ENCODE peak calls at places on chromosomes 11 and 22, in ten cellular contexts. F, G, X, E, M, Q, P, S, H and C are unnamed samples.

GRCh38 chr22:32199961-32200360 is 4.9 kb downstream of the RFPL2 start:
- DNase-seq in X (no peak), H (no peak), Q (no peak), E (no peak), F (no peak), S (no peak), M (no peak), G (no peak), P (no peak), C (no peak)

GRCh38 chr22:37187891-37188761 is at the start of gene C1QTNF6:
- DNase-seq in M (no peak), Q (no peak), F (peak), X (peak), E (peak), P (peak), G (peak), H (no peak), S (peak), C (no peak)

GRCh38 chr22:44537016-44537936 is 39.2 kb upstream of the RTL6 start:
- DNase-seq in H (no peak), M (no peak), E (peak), S (no peak), G (no peak), Q (no peak), F (no peak), P (no peak), X (no peak), C (no peak)

GRCh38 chr22:50562523-50563409 is at the start of gene SYCE3:
- DNase-seq in P (peak), Q (peak), F (peak), E (peak), X (peak), H (peak), M (peak), S (peak), G (peak), C (peak)

GRCh38 chr11:27317751-27318150 is 45.3 kb downstream of the CCDC34 start:
- DNase-seq in F (no peak), P (no peak), G (no peak), E (peak), H (no peak), S (peak), M (no peak), Q (no peak), X (no peak), C (no peak)

GRCh38 chr11:92727123-92727522 is 242.3 kb upstream of the MTNR1B start:
- DNase-seq in F (no peak), S (no peak), G (no peak), Q (no peak), E (no peak), H (no peak), M (no peak), P (no peak), X (no peak), C (no peak)

GRCh38 chr11:2590951-2591754 is 108.6 kb downstream of the KCNQ1OT1 start:
- DNase-seq in G (no peak), E (no peak), P (peak), H (no peak), F (no peak), X (peak), M (peak), S (no peak), Q (no peak), C (peak)

GRCh38 chr11:93099811-93100210 is 98.0 kb downstream of the SLC36A4 start:
- DNase-seq in S (peak), E (peak), Q (no peak), H (no peak), M (no peak), F (no peak), P (no peak), X (no peak), G (no peak), C (no peak)

GRCh38 chr11:111602865-111603632 is 800 bp downstream of the SIK2 start:
- DNase-seq in P (peak), H (no peak), Q (peak), G (peak), S (peak), X (no peak), F (no peak), M (no peak), E (peak), C (peak)

GRCh38 chr11:83713701-83714100 is 427.5 kb upstream of the CCDC90B start:
- DNase-seq in P (no peak), M (peak), X (no peak), Q (no peak), H (no peak), G (no peak), F (no peak), E (peak), S (peak), C (no peak)

GRCh38 chr11:15119826-15120225 is 5.1 kb downstream of the INSC start:
- DNase-seq in S (peak), F (no peak), G (no peak), X (no peak), M (no peak), Q (no peak), E (peak), P (no peak), H (no peak), C (no peak)

GRCh38 chr11:28566643-28567042 is 458.5 kb downstream of the METTL15 start:
- DNase-seq in Q (peak), X (peak), P (peak), E (peak), G (peak), F (peak), M (peak), H (no peak), S (peak), C (no peak)

GRCh38 chr11:61267437-61267841 is 26.5 kb downstream of the PGA5 start:
- DNase-seq in E (no peak), G (no peak), S (no peak), F (no peak), Q (peak), X (no peak), H (no peak), M (no peak), P (no peak), C (no peak)

GRCh38 chr11:122807731-122808485 is 30.4 kb upstream of the CRTAM start:
- DNase-seq in F (no peak), P (no peak), S (no peak), Q (no peak), G (no peak), X (no peak), H (no peak), M (no peak), E (peak), C (no peak)

GRCh38 chr11:41533761-41534160 is 74.3 kb upstream of the LRRC4C start:
- DNase-seq in H (no peak), G (no peak), S (peak), E (no peak), F (no peak), Q (no peak), M (no peak), P (no peak), X (no peak), C (no peak)

GRCh38 chr11:47591764-47592163 is 2.4 kb downstream of the C1QTNF4 start:
- DNase-seq in F (peak), E (no peak), S (no peak), M (no peak), Q (no peak), G (no peak), P (no peak), X (no peak), H (no peak), C (no peak)

GRCh38 chr11:102932678-102933077 is 22.9 kb downstream of the MMP13 start:
- DNase-seq in H (no peak), Q (no peak), E (peak), X (no peak), M (no peak), F (no peak), P (no peak), S (no peak), G (no peak), C (no peak)

GRCh38 chr11:102934735-102935134 is 20.8 kb downstream of the MMP13 start:
- DNase-seq in G (no peak), E (no peak), P (no peak), M (no peak), S (no peak), Q (no peak), H (no peak), F (no peak), X (no peak), C (no peak)

GRCh38 chr11:102936864-102937509 is 18.5 kb downstream of the MMP13 start:
- DNase-seq in F (no peak), X (no peak), Q (no peak), P (no peak), H (no peak), S (no peak), G (no peak), E (no peak), M (no peak), C (no peak)

GRCh38 chr11:102933627-102934026 is 21.9 kb downstream of the MMP13 start:
- DNase-seq in G (no peak), F (no peak), Q (no peak), X (no peak), S (no peak), H (peak), M (no peak), E (no peak), P (no peak), C (no peak)

GRCh38 chr11:102935514-102935913 is 20.0 kb downstream of the MMP13 start:
- DNase-seq in M (no peak), S (no peak), E (no peak), X (no peak), Q (no peak), H (no peak), G (no peak), P (no peak), F (no peak), C (no peak)
- TF ChIP-seq CTCF in M (no peak), S (no peak), E (peak), X (no peak), Q (no peak), H (peak), G (no peak), P (no peak), F (peak), C (no peak)

DNA sequence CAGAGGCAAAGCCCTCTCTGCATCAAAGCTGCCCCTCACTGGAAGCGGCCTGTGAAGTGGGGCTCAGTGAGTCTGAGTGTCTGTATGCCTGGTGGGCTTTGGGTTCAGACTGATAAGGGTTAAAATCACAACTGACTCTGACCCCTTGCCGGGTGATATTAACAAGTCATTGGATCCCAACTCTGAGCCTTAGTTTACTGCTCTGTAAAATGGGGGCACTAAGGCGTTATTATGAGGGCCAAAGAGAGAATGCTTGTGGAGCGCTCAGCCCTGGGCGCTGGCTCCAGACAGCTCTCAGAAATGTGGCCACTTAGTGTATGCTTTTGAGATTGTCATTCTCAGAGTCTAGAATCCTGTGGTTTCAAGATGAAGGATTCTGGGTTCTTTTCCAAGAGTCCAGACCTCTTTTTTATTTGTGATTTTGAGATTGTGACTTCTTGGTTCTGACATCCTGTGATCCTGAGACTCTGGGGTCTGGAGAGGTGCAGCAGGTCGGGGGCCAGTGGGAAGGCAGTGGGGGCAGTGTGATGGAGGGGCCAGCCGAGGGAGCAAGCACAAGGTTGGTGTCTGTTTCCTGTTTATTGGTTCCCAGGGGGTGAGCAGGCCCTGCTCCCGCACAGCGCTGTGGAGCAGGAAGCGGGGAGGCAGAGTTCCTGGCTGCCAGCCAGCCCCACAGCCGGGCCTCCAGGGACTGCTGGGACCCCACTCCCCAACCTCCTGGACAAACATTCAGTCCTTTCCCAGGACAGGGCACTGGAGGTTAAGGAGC is 13.4 kb downstream of the ARHGEF17 start:
- DNase-seq in S (no peak), Q (no peak), H (no peak), P (peak), E (peak), G (no peak), F (peak), M (no peak), X (peak), C (no peak)
- TF ChIP-seq CTCF in S (no peak), Q (no peak), H (no peak), P (no peak), E (no peak), G (no peak), F (no peak), M (no peak), X (no peak), C (no peak)

DNA sequence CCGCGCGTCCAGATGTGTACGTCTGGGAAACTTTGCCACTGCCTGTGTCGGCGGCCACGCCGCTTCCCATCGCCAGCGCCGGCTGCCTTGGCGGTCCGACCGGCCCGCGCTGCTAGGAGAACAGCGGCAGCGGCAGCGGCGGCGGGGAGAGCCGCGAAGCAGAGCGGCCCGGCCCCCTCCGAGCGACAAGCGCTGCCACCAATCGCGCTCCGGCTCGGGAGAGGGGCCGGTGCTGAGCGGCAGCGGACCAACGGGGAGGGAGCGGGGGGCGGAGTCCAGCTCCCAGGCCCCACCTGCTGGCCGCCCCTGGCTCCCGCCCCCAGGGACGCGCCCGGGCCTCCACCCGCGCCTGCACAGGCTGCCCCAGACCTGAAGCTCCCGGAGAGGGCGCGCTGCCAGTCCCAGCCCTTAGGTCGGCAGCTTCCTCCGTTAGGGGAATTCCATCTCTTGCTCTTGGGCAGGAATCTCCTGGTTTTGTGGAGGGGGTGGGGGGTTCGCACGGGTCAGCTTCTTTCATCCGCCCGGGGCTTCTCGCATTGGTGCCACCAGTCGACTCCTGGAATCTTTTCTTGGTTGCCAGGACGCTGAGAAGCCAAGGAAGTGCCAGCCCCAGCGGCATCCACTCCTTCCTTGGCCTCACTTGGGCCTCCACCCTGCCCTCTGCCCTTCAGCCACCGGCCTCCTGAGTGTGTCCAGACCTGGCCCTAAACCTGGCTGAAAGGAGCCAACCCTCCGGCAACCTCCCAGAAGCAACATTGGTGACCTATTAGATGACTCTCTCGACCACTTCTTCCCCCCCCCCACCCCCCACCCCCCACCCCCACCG is at the start of gene GALNT18:
- DNase-seq in Q (peak), E (peak), X (peak), S (peak), P (peak), F (peak), G (peak), H (peak), M (peak), C (peak)
- TF ChIP-seq CTCF in Q (peak), E (peak), X (peak), S (peak), P (peak), F (peak), G (peak), H (peak), M (no peak), C (peak)

GRCh38 chr11:72814831-72815618 is 814 bp downstream of the ATG16L2 start:
- DNase-seq in F (peak), H (peak), M (no peak), X (no peak), P (no peak), E (peak), S (peak), Q (peak), G (no peak), C (peak)
- TF ChIP-seq CTCF in F (no peak), H (peak), M (no peak), X (no peak), P (no peak), E (no peak), S (no peak), Q (no peak), G (peak), C (no peak)

DNA sequence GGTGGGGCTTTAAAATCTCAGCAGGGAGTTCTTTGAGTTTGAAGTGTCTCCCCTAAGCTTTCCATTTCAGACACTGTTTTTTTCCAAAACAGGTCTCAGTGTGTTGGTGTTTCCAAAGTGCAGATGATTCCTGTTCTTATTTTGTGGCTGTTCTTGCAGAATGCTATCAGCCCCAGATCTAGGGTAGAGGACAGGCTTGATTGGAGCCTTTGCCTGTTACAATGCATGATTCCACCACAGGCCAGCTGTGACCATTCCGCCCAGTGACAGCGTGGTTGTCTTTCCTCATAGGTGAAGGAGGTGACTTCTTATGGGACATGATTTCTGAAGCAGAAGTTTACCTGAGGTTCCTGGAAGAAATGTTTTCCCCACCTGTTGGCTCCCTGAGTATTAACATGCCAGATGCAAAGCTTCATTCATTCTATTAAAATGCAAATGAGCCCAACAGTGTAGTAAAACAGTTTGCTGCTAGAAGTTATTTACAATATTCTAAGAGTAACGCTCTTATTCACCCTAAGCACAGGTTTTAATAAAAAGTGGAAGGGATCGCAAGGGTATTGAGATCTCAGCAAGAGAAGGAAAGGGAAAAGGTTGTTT is 36.9 kb upstream of the BIRC3 start:
- DNase-seq in H (no peak), F (no peak), S (no peak), G (no peak), P (no peak), M (no peak), Q (peak), E (no peak), X (no peak), C (no peak)
- TF ChIP-seq CTCF in H (no peak), F (no peak), S (no peak), G (no peak), P (no peak), M (no peak), Q (no peak), E (no peak), X (no peak), C (no peak)